ENCODE peak calls at places on chromosomes 1 and 21, in four cellular contexts. U is H1, T is GM23248, X is K562. D is an unnamed sample.

GRCh38 chr1:189305279-189305678 is 1172.4 kb downstream of the BRINP3 start:
- DNase-seq in U (no peak), T (no peak), X (no peak), D (no peak)

GRCh38 chr1:55233149-55233777 is 18.1 kb upstream of the USP24 start:
- DNase-seq in U (no peak), T (peak), X (no peak), D (no peak)

GRCh38 chr1:226978350-226979114 is 38.4 kb downstream of the COQ8A start:
- DNase-seq in U (no peak), T (no peak), X (no peak), D (no peak)

GRCh38 chr1:22639286-22639685 is 2.9 kb downstream of the C1QA start:
- DNase-seq in U (peak), T (peak), X (peak), D (no peak)

GRCh38 chr1:117017648-117018047 is 16.1 kb downstream of the CD101 start:
- DNase-seq in U (no peak), T (no peak), X (peak), D (no peak)

GRCh38 chr1:21317690-21318043 is 27.4 kb upstream of the ECE1 start:
- DNase-seq in U (no peak), T (no peak), X (no peak), D (no peak)

GRCh38 chr1:205416326-205416725 is 5.5 kb downstream of the LEMD1 start:
- DNase-seq in U (no peak), T (no peak), X (no peak), D (no peak)

GRCh38 chr1:198003468-198003867 is 86.3 kb downstream of the LHX9 start:
- DNase-seq in U (no peak), T (no peak), X (no peak), D (no peak)

GRCh38 chr1:162276493-162276892 is 100.2 kb downstream of the SPATA46 start:
- DNase-seq in U (no peak), T (peak), X (peak), D (peak)

GRCh38 chr1:29973406-29973805 is 737.1 kb downstream of the PTPRU start:
- DNase-seq in U (peak), T (no peak), X (no peak), D (no peak)

GRCh38 chr1:50774759-50775351 is 185.2 kb downstream of the FAF1 start:
- DNase-seq in U (no peak), T (peak), X (peak), D (peak)

GRCh38 chr1:17112496-17113236 is 6.6 kb downstream of the PADI2 start:
- DNase-seq in U (no peak), T (no peak), X (no peak), D (no peak)

GRCh38 chr21:45469273-45470086 is 64.5 kb downstream of the COL18A1 start:
- DNase-seq in U (no peak), T (no peak), X (no peak), D (no peak)

GRCh38 chr1:21318714-21319159 is 28.5 kb upstream of the ECE1 start:
- DNase-seq in U (no peak), T (peak), X (no peak), D (no peak)

GRCh38 chr1:171922999-171923398 is 81.7 kb downstream of the DNM3 start:
- DNase-seq in U (no peak), T (no peak), X (no peak), D (no peak)

GRCh38 chr1:62407398-62408009 is 29.3 kb upstream of the USP1 start:
- DNase-seq in U (no peak), T (peak), X (peak), D (peak)

GRCh38 chr1:9807541-9807940 is 16.2 kb downstream of the CLSTN1 start:
- DNase-seq in U (no peak), T (no peak), X (no peak), D (no peak)

GRCh38 chr1:65820983-65821382 is 28.3 kb downstream of the PDE4B start:
- DNase-seq in U (no peak), T (peak), X (no peak), D (no peak)

GRCh38 chr1:2313651-2314296 is 77.6 kb downstream of the MORN1 start:
- DNase-seq in U (no peak), T (no peak), X (no peak), D (no peak)

GRCh38 chr1:224392411-224393249 is 36.0 kb downstream of the CNIH4 start:
- DNase-seq in U (no peak), T (peak), X (peak), D (no peak)

GRCh38 chr1:46804027-46804889 is 5.4 kb downstream of the CYP4B1 start:
- DNase-seq in U (no peak), T (no peak), X (no peak), D (peak)

GRCh38 chr1:86487131-86487804 is 18.5 kb downstream of the CLCA1 start:
- DNase-seq in U (no peak), T (peak), X (no peak), D (no peak)

GRCh38 chr1:70934197-70934961 is 113.2 kb downstream of the PTGER3 start:
- DNase-seq in U (no peak), T (peak), X (no peak), D (no peak)

GRCh38 chr21:42661688-42662429 is 8.4 kb downstream of the PDE9A start:
- DNase-seq in U (no peak), T (no peak), X (no peak), D (no peak)

GRCh38 chr1:67193700-67194099 is 27.4 kb downstream of the IL23R start:
- DNase-seq in U (no peak), T (no peak), X (peak), D (no peak)

GRCh38 chr21:33133912-33134311 is 64.0 kb downstream of the OLIG1 start:
- DNase-seq in U (no peak), T (no peak), X (no peak), D (no peak)
- TF ChIP-seq EZH2 in U (no peak), T (no peak), X (no peak), D (no peak)

DNA sequence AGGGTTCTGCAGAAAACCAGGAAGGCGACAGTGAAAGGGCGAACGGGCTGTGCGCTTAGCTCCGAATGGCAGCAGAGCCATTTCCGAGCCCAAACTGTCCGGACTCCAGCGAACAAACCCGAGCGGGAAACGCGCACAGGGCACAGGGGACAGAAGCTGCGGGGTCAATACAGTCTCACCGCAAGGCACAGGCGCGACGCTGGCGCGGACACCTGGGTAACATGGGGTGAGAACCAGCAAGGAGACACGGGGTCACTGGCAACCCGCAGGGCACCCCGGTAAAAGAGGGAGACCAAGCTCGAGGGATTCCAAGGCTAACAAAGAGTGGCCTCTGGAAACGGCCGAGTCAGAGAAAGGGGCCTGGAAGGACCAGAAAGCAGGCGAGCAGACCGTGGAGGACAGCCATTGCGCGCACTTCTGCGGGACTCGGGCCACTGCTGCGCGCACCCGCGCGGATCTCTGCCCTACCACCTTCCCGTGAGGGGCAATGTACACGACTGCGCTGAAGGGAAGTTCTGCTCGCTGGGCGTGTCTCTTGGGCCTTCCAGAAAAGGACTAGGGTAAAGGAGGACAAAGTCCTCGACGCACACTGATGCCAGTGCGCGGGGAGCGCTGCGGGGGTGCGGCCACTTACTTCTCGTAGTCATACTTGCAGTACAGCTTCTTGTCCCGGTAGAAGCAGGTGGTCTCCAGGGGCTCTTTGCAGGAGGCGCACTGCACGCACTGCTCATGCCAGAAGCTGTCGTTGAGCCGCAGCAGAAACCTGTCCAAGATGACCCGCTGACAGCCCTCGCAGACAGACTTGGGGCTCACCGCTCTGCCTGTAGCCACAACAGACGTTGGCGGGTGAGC is 3.8 kb downstream of the LMX1A start:
- DNase-seq in U (peak), T (no peak), X (no peak), D (no peak)
- TF ChIP-seq EZH2 in U (peak), T (no peak), X (no peak), D (no peak)

DNA sequence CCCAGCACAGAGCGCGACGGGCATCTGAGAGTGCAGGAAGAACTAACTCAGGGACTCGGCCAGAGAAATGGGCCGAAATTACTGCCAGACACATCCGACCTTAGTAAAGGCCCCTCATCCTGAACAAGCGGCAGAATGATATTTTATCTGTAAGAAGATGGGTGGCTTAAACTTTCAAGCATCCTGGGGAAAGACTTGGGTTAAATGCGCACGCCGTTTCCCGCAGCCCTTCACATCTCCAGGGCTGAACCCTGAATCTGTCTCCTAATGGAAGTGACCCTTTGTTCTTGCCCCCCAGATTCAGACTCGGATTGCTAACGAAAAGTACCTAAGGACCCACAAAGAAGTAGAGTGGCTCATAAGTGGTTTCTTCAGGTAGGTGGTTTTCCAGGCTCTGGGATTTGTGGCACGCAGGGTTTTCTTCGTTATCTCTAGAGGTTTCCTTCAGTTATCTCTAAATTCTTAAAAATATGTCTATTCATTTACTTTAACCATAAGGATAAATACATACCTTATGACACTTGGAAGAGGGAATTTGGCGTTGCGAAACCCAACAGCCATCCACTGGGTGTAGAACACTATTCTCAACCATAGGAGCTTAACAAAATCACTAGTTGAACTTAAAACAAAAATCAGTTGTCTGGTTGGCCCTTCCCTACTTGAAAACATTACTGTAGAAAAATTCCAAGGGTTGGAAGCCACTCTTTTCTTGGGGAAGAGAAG is 627 bp downstream of the RIIAD1 start:
- DNase-seq in U (no peak), T (no peak), X (no peak), D (no peak)
- TF ChIP-seq EZH2 in U (peak), T (no peak), X (no peak), D (no peak)

GRCh38 chr1:48039088-48040049 is 42.2 kb upstream of the TRABD2B start:
- DNase-seq in U (no peak), T (no peak), X (no peak), D (no peak)
- TF ChIP-seq EZH2 in U (no peak), T (no peak), X (no peak), D (no peak)

GRCh38 chr1:211258756-211259595 is at the start of gene RCOR3:
- DNase-seq in U (peak), T (peak), X (peak), D (peak)
- TF ChIP-seq EZH2 in U (no peak), T (no peak), X (no peak), D (no peak)